ENCODE peak calls at places on chromosome 18, in ten cellular contexts. Z is right lobe of liver, G is mucosa of descending colon, R is Caco-2, M is right atrium auricular region, K is foreskin fibroblast, O is tibial artery, E is AG10803, P is HepG2, F is neural progenitor cell. Y is an unnamed sample.

GRCh38 chr18:46516555-46516954 is 140.5 kb downstream of the LOXHD1 start:
- DNase-seq in K (no peak), G (no peak), O (no peak), Z (no peak), P (no peak), R (no peak), F (no peak), M (no peak), E (no peak), Y (no peak)

GRCh38 chr18:39624934-39625333 is 2059.3 kb upstream of the CELF4 start:
- DNase-seq in F (no peak), P (no peak), K (peak; percentile 60), M (no peak), R (no peak), G (no peak), O (no peak), Z (no peak), E (no peak), Y (no peak)

GRCh38 chr18:48702346-48703032 is 163.7 kb downstream of the CTIF start:
- DNase-seq in R (no peak), M (no peak), Z (no peak), K (no peak), G (no peak), E (no peak), O (no peak), P (no peak), F (no peak), Y (no peak)

GRCh38 chr18:1480309-1480708 is 575.6 kb downstream of the ADCYAP1 start:
- DNase-seq in R (no peak), F (no peak), G (no peak), O (no peak), M (no peak), K (no peak), Z (no peak), P (no peak), E (no peak), Y (no peak)

GRCh38 chr18:52288403-52289004 is 51.5 kb upstream of the DCC start:
- DNase-seq in G (peak; percentile 52), M (no peak), K (peak; percentile 31), R (peak; percentile 37), E (peak; percentile 1), F (peak; percentile 66), O (no peak), Z (peak; percentile 43), P (peak; percentile 17), Y (no peak)

GRCh38 chr18:8977166-8977565 is 125.3 kb upstream of the NDUFV2 start:
- DNase-seq in M (no peak), O (no peak), R (no peak), Z (no peak), P (no peak), F (no peak), E (no peak), K (no peak), G (no peak), Y (no peak)

GRCh38 chr18:3458952-3459853 is 9.2 kb downstream of the TGIF1 start:
- DNase-seq in E (peak; percentile 52), G (no peak), Z (no peak), P (no peak), O (no peak), R (no peak), F (no peak), M (no peak), K (peak; percentile 60), Y (no peak)

GRCh38 chr18:50044402-50044801 is 150.5 kb downstream of the MYO5B start:
- DNase-seq in F (peak; percentile 16), P (no peak), K (no peak), E (no peak), G (no peak), R (no peak), M (no peak), O (no peak), Z (no peak), Y (no peak)

GRCh38 chr18:39799010-39799409 is 2156.0 kb upstream of the PIK3C3 start:
- DNase-seq in P (no peak), E (peak; percentile 27), G (no peak), M (no peak), K (peak; percentile 50), F (no peak), R (no peak), Z (no peak), O (no peak), Y (no peak)

GRCh38 chr18:36401462-36401861 is 103.9 kb downstream of the FHOD3 start:
- DNase-seq in K (no peak), Z (no peak), R (no peak), M (no peak), E (no peak), O (no peak), P (no peak), G (no peak), F (no peak), Y (no peak)

GRCh38 chr18:43650423-43650822 is 373.1 kb upstream of the SYT4 start:
- DNase-seq in M (no peak), K (peak; percentile 39), G (no peak), Z (no peak), E (no peak), F (no peak), R (no peak), O (no peak), P (no peak), Y (no peak)

GRCh38 chr18:35407871-35408481 is 30.8 kb upstream of the ZNF396 start:
- DNase-seq in F (peak; percentile 80), K (peak; percentile 83), G (no peak), Z (no peak), P (peak; percentile 69), M (no peak), O (no peak), R (peak; percentile 48), E (peak; percentile 71), Y (peak; percentile 38)

GRCh38 chr18:48790226-48790863 is 160.4 kb downstream of the SMAD7 start:
- DNase-seq in F (no peak), K (no peak), M (peak; percentile 97), O (peak; percentile 98), P (no peak), R (no peak), E (no peak), Z (peak; percentile 93), G (no peak), Y (no peak)

GRCh38 chr18:69968073-69968472 is 20.4 kb upstream of the CD226 start:
- DNase-seq in P (no peak), Z (no peak), G (no peak), R (no peak), F (no peak), M (no peak), K (no peak), E (no peak), O (no peak), Y (no peak)

GRCh38 chr18:69974365-69974764 is 26.7 kb upstream of the CD226 start:
- DNase-seq in F (no peak), E (peak; percentile 67), Z (no peak), R (no peak), K (peak; percentile 79), P (peak; percentile 6), M (no peak), G (no peak), O (no peak), Y (no peak)

GRCh38 chr18:69969491-69969890 is 21.8 kb upstream of the CD226 start:
- DNase-seq in R (no peak), G (no peak), P (no peak), M (no peak), Z (no peak), O (no peak), F (no peak), E (peak; percentile 52), K (no peak), Y (no peak)
- TF ChIP-seq CTCF in R (no peak), G (no peak), P (no peak), M (no peak), Z (no peak), O (no peak), F (no peak), E (no peak), K (no peak), Y (no peak)

GRCh38 chr18:28036481-28036880 is 140.4 kb downstream of the CDH2 start:
- DNase-seq in E (no peak), P (no peak), K (no peak), Z (no peak), G (no peak), M (no peak), R (no peak), O (no peak), F (peak; percentile 83), Y (no peak)
- H3K4me3 ChIP-seq in E (no peak overlapping the region), P (no peak overlapping the region), K (no peak overlapping the region), Z (peak overlapping the region; percentile 16), G (no peak overlapping the region), M (no peak overlapping the region), R (no peak overlapping the region), O (no peak overlapping the region), F (peak overlapping the region; percentile 36), Y (no peak overlapping the region)

GRCh38 chr18:63422087-63422861 is at the start of gene VPS4B:
- DNase-seq in K (peak; percentile 100), E (peak; percentile 99), O (peak; percentile 99), G (peak; percentile 100), F (peak; percentile 100), R (peak; percentile 94), Z (peak; percentile 99), M (peak; percentile 99), P (peak; percentile 98), Y (peak; percentile 98)

GRCh38 chr18:63421514-63421913 is 762 bp downstream of the VPS4B start:
- DNase-seq in E (peak; percentile 19), G (no peak), K (no peak), O (no peak), M (no peak), F (no peak), R (no peak), P (no peak), Z (no peak), Y (no peak)

GRCh38 chr18:63427566-63427965 is 5.3 kb upstream of the VPS4B start:
- DNase-seq in Z (no peak), E (no peak), O (no peak), M (no peak), K (peak; percentile 31), R (peak; percentile 2), P (no peak), F (no peak), G (no peak), Y (no peak)

GRCh38 chr18:63422862-63423304 is 607 bp upstream of the VPS4B start:
- DNase-seq in M (no peak), O (no peak), G (no peak), F (no peak), R (no peak), E (no peak), P (no peak), K (no peak), Z (peak; percentile 54), Y (no peak)
- TF ChIP-seq CTCF in M (no peak), O (no peak), G (no peak), F (peak; percentile 35), R (no peak), E (no peak), P (no peak), K (no peak), Z (no peak), Y (no peak)

GRCh38 chr18:12307251-12307736 is 747 bp upstream of the TUBB6 start:
- DNase-seq in K (peak; percentile 90), G (peak; percentile 42), F (peak; percentile 77), R (no peak), P (no peak), Z (no peak), M (peak; percentile 77), E (peak; percentile 79), O (peak; percentile 87), Y (peak; percentile 41)
- H3K4me3 ChIP-seq in K (peak overlapping the region; percentile 82), G (no peak overlapping the region), F (peak overlapping the region; percentile 82), R (no peak overlapping the region), P (peak overlapping the region; percentile 70), Z (peak overlapping the region; percentile 52), M (peak overlapping the region; percentile 77), E (peak overlapping the region; percentile 87), O (peak overlapping the region; percentile 82), Y (peak overlapping the region; percentile 72)